ENCODE peak calls at places on chromosomes 11 and 22, in seven cellular contexts. L, Y, V, N, M, I and H are unnamed samples.

GRCh38 chr11:10385696-10386095 is 69.4 kb upstream of the AMPD3 start:
- DNase-seq in L (no peak), Y (no peak), V (peak; percentile 21), N (no peak), M (no peak), I (no peak), H (no peak)

GRCh38 chr22:21642584-21643448 is 714 bp downstream of the SDF2L1 start:
- DNase-seq in L (peak; percentile 69), Y (peak; percentile 75), V (peak; percentile 85), N (no peak), M (no peak), I (no peak), H (peak; percentile 23)

GRCh38 chr11:108697872-108698473 is 33.1 kb downstream of the DDX10 start:
- DNase-seq in L (peak; percentile 63), Y (no peak), V (no peak), N (no peak), M (no peak), I (peak; percentile 72), H (no peak)

GRCh38 chr11:115475564-115475963 is 28.7 kb downstream of the CADM1 start:
- DNase-seq in L (no peak), Y (no peak), V (no peak), N (no peak), M (no peak), I (no peak), H (no peak)

GRCh38 chr11:117217685-117218084 is 14.2 kb downstream of the PCSK7 start:
- DNase-seq in L (no peak), Y (peak; percentile 35), V (no peak), N (no peak), M (no peak), I (no peak), H (no peak)

GRCh38 chr11:12083380-12083779 is 27.0 kb upstream of the MICAL2 start:
- DNase-seq in L (no peak), Y (no peak), V (no peak), N (no peak), M (no peak), I (no peak), H (no peak)

GRCh38 chr22:45212992-45213751 is 27.5 kb downstream of the KIAA0930 start:
- DNase-seq in L (peak; percentile 55), Y (peak; percentile 43), V (no peak), N (no peak), M (no peak), I (no peak), H (no peak)

GRCh38 chr11:131192628-131193027 is 177.8 kb upstream of the NTM start:
- DNase-seq in L (no peak), Y (no peak), V (no peak), N (no peak), M (no peak), I (no peak), H (no peak)

GRCh38 chr11:111978028-111978771 is 41.1 kb downstream of the DIXDC1 start:
- DNase-seq in L (peak; percentile 65), Y (no peak), V (no peak), N (no peak), M (no peak), I (peak; percentile 87), H (no peak)

GRCh38 chr22:35930933-35931332 is 97.7 kb downstream of the RBFOX2 start:
- DNase-seq in L (peak; percentile 68), Y (no peak), V (no peak), N (no peak), M (no peak), I (peak; percentile 51), H (no peak)

GRCh38 chr11:12165237-12165875 is 55.0 kb downstream of the MICAL2 start:
- DNase-seq in L (no peak), Y (no peak), V (no peak), N (no peak), M (no peak), I (no peak), H (no peak)

GRCh38 chr11:44365616-44366015 is 55.7 kb upstream of the ALX4 start:
- DNase-seq in L (no peak), Y (no peak), V (no peak), N (no peak), M (no peak), I (no peak), H (no peak)

GRCh38 chr11:131597875-131598274 is 227.5 kb downstream of the NTM start:
- DNase-seq in L (no peak), Y (no peak), V (no peak), N (no peak), M (no peak), I (no peak), H (no peak)

GRCh38 chr11:67040147-67040546 is 16.5 kb upstream of the RHOD start:
- DNase-seq in L (no peak), Y (no peak), V (no peak), N (no peak), M (no peak), I (no peak), H (no peak)

GRCh38 chr11:88849368-88849767 is 216.4 kb downstream of the GRM5 start:
- DNase-seq in L (no peak), Y (no peak), V (no peak), N (no peak), M (no peak), I (no peak), H (no peak)

GRCh38 chr11:68164437-68164836 is 43.2 kb upstream of the CHKA start:
- DNase-seq in L (peak; percentile 51), Y (no peak), V (no peak), N (no peak), M (no peak), I (peak; percentile 29), H (no peak)

GRCh38 chr11:28756977-28757376 is 648.8 kb downstream of the METTL15 start:
- DNase-seq in L (peak; percentile 93), Y (no peak), V (no peak), N (no peak), M (no peak), I (peak; percentile 56), H (no peak)

GRCh38 chr22:20180245-20180630 is 29.4 kb upstream of the CCDC188 start:
- DNase-seq in L (no peak), Y (no peak), V (no peak), N (no peak), M (no peak), I (no peak), H (no peak)